ENCODE peak calls at places on chromosomes 5 and 9, in six cellular contexts. J is IMR-90, B is endothelial cell, D is iPS-NIHi11, R is bronchial epithelial cell, Q is frontal cortex. A is an unnamed sample.

GRCh38 chr5:151171521-151171920 is 13.9 kb upstream of the ANXA6 start:
- DNase-seq in J (no peak), B (no peak), D (no peak), R (no peak), Q (no peak), A (no peak)

GRCh38 chr9:27340876-27341540 is 44.1 kb upstream of the EQTN start:
- DNase-seq in J (no peak), B (no peak), D (peak), R (no peak), Q (no peak), A (no peak)

GRCh38 chr5:137954131-137954879 is 65.0 kb downstream of the PKD2L2 start:
- DNase-seq in J (peak), B (no peak), D (no peak), R (peak), Q (no peak), A (peak)

GRCh38 chr5:146344155-146345118 is 5.8 kb downstream of the POU4F3 start:
- DNase-seq in J (no peak), B (peak), D (peak), R (no peak), Q (no peak), A (no peak)

GRCh38 chr5:124411089-124411488 is 335.4 kb downstream of the ZNF608 start:
- DNase-seq in J (peak), B (no peak), D (no peak), R (no peak), Q (no peak), A (no peak)

GRCh38 chr5:113340537-113340936 is 94.3 kb downstream of the TSSK1B start:
- DNase-seq in J (no peak), B (no peak), D (no peak), R (no peak), Q (no peak), A (no peak)

GRCh38 chr9:100428871-100429654 is 2.1 kb downstream of the MSANTD3 start:
- DNase-seq in J (peak), B (no peak), D (no peak), R (peak), Q (peak), A (peak)

GRCh38 chr9:110742741-110743371 is 74.3 kb downstream of the MUSK start:
- DNase-seq in J (peak), B (no peak), D (peak), R (peak), Q (no peak), A (no peak)

GRCh38 chr5:158976035-158976434 is 123.7 kb downstream of the EBF1 start:
- DNase-seq in J (peak), B (no peak), D (no peak), R (peak), Q (no peak), A (no peak)

GRCh38 chr9:16640649-16641048 is 229.8 kb downstream of the BNC2 start:
- DNase-seq in J (no peak), B (no peak), D (no peak), R (no peak), Q (no peak), A (no peak)

GRCh38 chr9:86589273-86589672 is 235.1 kb upstream of the TUT7 start:
- DNase-seq in J (no peak), B (peak), D (peak), R (no peak), Q (no peak), A (no peak)

GRCh38 chr5:96004754-96005153 is 43.1 kb upstream of the ELL2 start:
- DNase-seq in J (no peak), B (no peak), D (no peak), R (no peak), Q (no peak), A (no peak)

GRCh38 chr5:173618927-173619519 is 2.6 kb upstream of the BOD1 start:
- DNase-seq in J (peak), B (peak), D (peak), R (peak), Q (peak), A (peak)

GRCh38 chr5:73654171-73654811 is 28.3 kb downstream of the ARHGEF28 start:
- DNase-seq in J (peak), B (no peak), D (no peak), R (peak), Q (no peak), A (peak)

GRCh38 chr5:177362871-177363507 is 5.3 kb downstream of the RGS14 start:
- DNase-seq in J (no peak), B (peak), D (peak), R (peak), Q (no peak), A (peak)

GRCh38 chr5:175657593-175658271 is at the start of gene HRH2:
- DNase-seq in J (no peak), B (peak), D (peak), R (no peak), Q (peak), A (peak)

GRCh38 chr5:148469446-148470062 is 85.8 kb downstream of the FBXO38 start:
- DNase-seq in J (peak), B (no peak), D (no peak), R (peak), Q (peak), A (no peak)

GRCh38 chr9:69421908-69422801 is 97.1 kb downstream of the ENTREP1 start:
- DNase-seq in J (peak), B (peak), D (peak), R (peak), Q (peak), A (peak)

GRCh38 chr5:159448-160172 is 31.7 kb upstream of the LRRC14B start:
- DNase-seq in J (peak), B (no peak), D (no peak), R (no peak), Q (no peak), A (no peak)

GRCh38 chr5:126720369-126720768 is 56.6 kb upstream of the LMNB1 start:
- DNase-seq in J (no peak), B (no peak), D (no peak), R (no peak), Q (no peak), A (no peak)

GRCh38 chr5:72661405-72661804 is 154.2 kb upstream of the ZNF366 start:
- DNase-seq in J (peak), B (no peak), D (no peak), R (peak), Q (no peak), A (peak)

GRCh38 chr5:35031276-35031675 is 16.5 kb downstream of the AGXT2 start:
- DNase-seq in J (peak), B (no peak), D (peak), R (no peak), Q (no peak), A (no peak)

GRCh38 chr5:179267671-179268071 is 77.6 kb downstream of the ADAMTS2 start:
- DNase-seq in J (no peak), B (no peak), D (no peak), R (no peak), Q (no peak), A (no peak)

GRCh38 chr9:104068546-104068945 is 25.6 kb upstream of the SMC2 start:
- DNase-seq in J (peak), B (no peak), D (no peak), R (peak), Q (no peak), A (no peak)

GRCh38 chr9:86649913-86650312 is 295.7 kb upstream of the TUT7 start:
- DNase-seq in J (no peak), B (no peak), D (no peak), R (no peak), Q (no peak), A (no peak)

GRCh38 chr5:173745123-173745522 is 128.7 kb upstream of the BOD1 start:
- DNase-seq in J (no peak), B (no peak), D (no peak), R (no peak), Q (no peak), A (no peak)

GRCh38 chr5:151480384-151480783 is 33.0 kb downstream of the SLC36A1 start:
- DNase-seq in J (peak), B (no peak), D (no peak), R (no peak), Q (no peak), A (peak)